ENCODE peak calls at places on chromosomes 1 and 21, in six cellular contexts. K is SJSA1; E is activated CD8-positive, alpha-beta memory T cell treated with anti-CD3 and anti-CD28 coated beads, Interleukin-2, amount 10 ng/mL, durations not matched to agents 7 days and 5 days; M is H9; I is breast epithelium; Y is T-helper 9 cell. R is an unnamed sample.

GRCh38 chr1:31701137-31701736 is 2.6 kb downstream of the COL16A1 start:
- DNase-seq in K (peak; percentile 100), E (peak; percentile 50), M (no peak), I (peak; percentile 97), Y (no peak), R (peak; percentile 86)

GRCh38 chr1:181504294-181505115 is 21.2 kb downstream of the CACNA1E start:
- DNase-seq in K (no peak), E (no peak), M (peak; percentile 73), I (no peak), Y (no peak), R (no peak)

GRCh38 chr1:117609471-117609911 is 3.6 kb downstream of the TENT5C start:
- DNase-seq in K (no peak), E (no peak), M (no peak), I (no peak), Y (no peak), R (no peak)

GRCh38 chr1:11673089-11673769 is 7.7 kb downstream of the MAD2L2 start:
- DNase-seq in K (no peak), E (no peak), M (no peak), I (no peak), Y (no peak), R (no peak)

GRCh38 chr1:230056098-230056497 is 10.9 kb upstream of the GALNT2 start:
- DNase-seq in K (no peak), E (no peak), M (no peak), I (no peak), Y (no peak), R (no peak)

GRCh38 chr1:103220503-103221095 is 112.3 kb upstream of the COL11A1 start:
- DNase-seq in K (no peak), E (no peak), M (no peak), I (no peak), Y (no peak), R (peak; percentile 85)

GRCh38 chr1:170145691-170146676 is at the start of gene NTMT2:
- DNase-seq in K (no peak), E (no peak), M (peak; percentile 78), I (no peak), Y (no peak), R (peak; percentile 41)

GRCh38 chr21:27480841-27481261 is 514.0 kb upstream of the ADAMTS5 start:
- DNase-seq in K (no peak), E (no peak), M (no peak), I (peak; percentile 32), Y (no peak), R (peak; percentile 44)